ENCODE peak calls at places on chromosomes 1 and 21, in four cellular contexts. One of them, this sample, is unnamed.
A peak's percentile ranks its signal among the peaks of the same experiment; 100 is the strongest.

GRCh38 chr1:184152502-184152901 is 101.0 kb downstream of the TSEN15 start:
- DNase-seq in BE2C: no peak
- DNase-seq in cardiac muscle cell: no peak
- DNase-seq in heart left ventricle: peak; percentile 56
- DNase-seq in this sample: no peak

GRCh38 chr21:32994305-32994704 is 31.4 kb upstream of the OLIG2 start:
- DNase-seq in BE2C: no peak
- DNase-seq in cardiac muscle cell: no peak
- DNase-seq in heart left ventricle: no peak
- DNase-seq in this sample: no peak

GRCh38 chr1:99945174-99945573 is 24.6 kb upstream of the SLC35A3 start:
- DNase-seq in BE2C: no peak
- DNase-seq in cardiac muscle cell: no peak
- DNase-seq in heart left ventricle: no peak
- DNase-seq in this sample: no peak

GRCh38 chr1:11144563-11145256 is 44.4 kb upstream of the ANGPTL7 start:
- DNase-seq in BE2C: no peak
- DNase-seq in cardiac muscle cell: no peak
- DNase-seq in heart left ventricle: no peak
- DNase-seq in this sample: no peak

GRCh38 chr1:24250224-24250623 is 63.1 kb upstream of the IFNLR1 start:
- DNase-seq in BE2C: no peak
- DNase-seq in cardiac muscle cell: no peak
- DNase-seq in heart left ventricle: no peak
- DNase-seq in this sample: no peak

GRCh38 chr1:192607836-192608235 is 28.1 kb upstream of the RGS13 start:
- DNase-seq in BE2C: no peak
- DNase-seq in cardiac muscle cell: no peak
- DNase-seq in heart left ventricle: no peak
- DNase-seq in this sample: no peak

GRCh38 chr1:93081716-93082115 is 2.6 kb downstream of the MTF2 start:
- DNase-seq in BE2C: no peak
- DNase-seq in cardiac muscle cell: no peak
- DNase-seq in heart left ventricle: no peak
- DNase-seq in this sample: no peak

GRCh38 chr1:202311880-202312635 is 29.7 kb downstream of the UBE2T start:
- DNase-seq in BE2C: peak; percentile 66
- DNase-seq in cardiac muscle cell: no peak
- DNase-seq in heart left ventricle: no peak
- DNase-seq in this sample: no peak

GRCh38 chr1:2532485-2533160 is 2.6 kb upstream of the HES5 start:
- DNase-seq in BE2C: no peak
- DNase-seq in cardiac muscle cell: no peak
- DNase-seq in heart left ventricle: no peak
- DNase-seq in this sample: no peak

GRCh38 chr1:196910208-196910607 is 22.4 kb downstream of the CFHR4 start:
- DNase-seq in BE2C: no peak
- DNase-seq in cardiac muscle cell: no peak
- DNase-seq in heart left ventricle: no peak
- DNase-seq in this sample: no peak

GRCh38 chr1:84720275-84720780 is 30.1 kb upstream of the SSX2IP start:
- DNase-seq in BE2C: no peak
- DNase-seq in cardiac muscle cell: no peak
- DNase-seq in heart left ventricle: no peak
- DNase-seq in this sample: no peak

GRCh38 chr1:32273389-32274208 is 18.3 kb upstream of the HDAC1 start:
- DNase-seq in BE2C: no peak
- DNase-seq in cardiac muscle cell: no peak
- DNase-seq in heart left ventricle: no peak
- DNase-seq in this sample: no peak

GRCh38 chr1:160795951-160796383 is at the start of gene LY9:
- DNase-seq in BE2C: no peak
- DNase-seq in cardiac muscle cell: no peak
- DNase-seq in heart left ventricle: no peak
- DNase-seq in this sample: no peak

GRCh38 chr1:119275145-119275929 is 93.2 kb upstream of the HAO2 start:
- DNase-seq in BE2C: peak; percentile 49
- DNase-seq in cardiac muscle cell: peak; percentile 76
- DNase-seq in heart left ventricle: peak; percentile 30
- DNase-seq in this sample: no peak

GRCh38 chr1:238232036-238232744 is 341.5 kb upstream of the ZP4 start:
- DNase-seq in BE2C: no peak
- DNase-seq in cardiac muscle cell: no peak
- DNase-seq in heart left ventricle: no peak
- DNase-seq in this sample: no peak

GRCh38 chr1:91601554-91602322 is 101.1 kb downstream of the CDC7 start:
- DNase-seq in BE2C: no peak
- DNase-seq in cardiac muscle cell: peak; percentile 90
- DNase-seq in heart left ventricle: peak; percentile 77
- DNase-seq in this sample: no peak

GRCh38 chr1:167554028-167554779 is 642 bp upstream of the CREG1 start:
- DNase-seq in BE2C: no peak
- DNase-seq in cardiac muscle cell: no peak
- DNase-seq in heart left ventricle: no peak
- DNase-seq in this sample: no peak

GRCh38 chr1:46285730-46286477 is 17.5 kb downstream of the LRRC41 start:
- DNase-seq in BE2C: peak; percentile 16
- DNase-seq in cardiac muscle cell: peak; percentile 20
- DNase-seq in heart left ventricle: no peak
- DNase-seq in this sample: no peak

GRCh38 chr1:222798111-222798510 is 16.7 kb upstream of the DISP1 start:
- DNase-seq in BE2C: no peak
- DNase-seq in cardiac muscle cell: no peak
- DNase-seq in heart left ventricle: no peak
- DNase-seq in this sample: peak; percentile 89

GRCh38 chr1:53715478-53715877 is 23.5 kb downstream of the GLIS1 start:
- DNase-seq in BE2C: peak; percentile 57
- DNase-seq in cardiac muscle cell: peak; percentile 71
- DNase-seq in heart left ventricle: no peak
- DNase-seq in this sample: no peak

GRCh38 chr21:42220138-42220701 is 1.3 kb downstream of the ABCG1 start:
- DNase-seq in BE2C: peak; percentile 73
- DNase-seq in cardiac muscle cell: peak; percentile 75
- DNase-seq in heart left ventricle: peak; percentile 73
- DNase-seq in this sample: no peak
- H3K4me3 ChIP-seq in BE2C: peak overlapping the region; percentile 59
- H3K4me3 ChIP-seq in cardiac muscle cell: peak overlapping the region; percentile 78
- H3K4me3 ChIP-seq in heart left ventricle: peak overlapping the region; percentile 95
- H3K4me3 ChIP-seq in this sample: peak overlapping the region; percentile 4

GRCh38 chr1:234372011-234372757 is 1.1 kb upstream of the COA6 start:
- DNase-seq in BE2C: no peak
- DNase-seq in cardiac muscle cell: no peak
- DNase-seq in heart left ventricle: no peak
- DNase-seq in this sample: no peak

GRCh38 chr1:234369784-234370183 is 3.5 kb upstream of the COA6 start:
- DNase-seq in BE2C: no peak
- DNase-seq in cardiac muscle cell: no peak
- DNase-seq in heart left ventricle: no peak
- DNase-seq in this sample: no peak

GRCh38 chr1:234369033-234369430 is 4.2 kb upstream of the COA6 start:
- DNase-seq in BE2C: no peak
- DNase-seq in cardiac muscle cell: no peak
- DNase-seq in heart left ventricle: no peak
- DNase-seq in this sample: no peak

GRCh38 chr1:234371414-234371813 is 1.8 kb upstream of the COA6 start:
- DNase-seq in BE2C: no peak
- DNase-seq in cardiac muscle cell: no peak
- DNase-seq in heart left ventricle: no peak
- DNase-seq in this sample: no peak

DNA sequence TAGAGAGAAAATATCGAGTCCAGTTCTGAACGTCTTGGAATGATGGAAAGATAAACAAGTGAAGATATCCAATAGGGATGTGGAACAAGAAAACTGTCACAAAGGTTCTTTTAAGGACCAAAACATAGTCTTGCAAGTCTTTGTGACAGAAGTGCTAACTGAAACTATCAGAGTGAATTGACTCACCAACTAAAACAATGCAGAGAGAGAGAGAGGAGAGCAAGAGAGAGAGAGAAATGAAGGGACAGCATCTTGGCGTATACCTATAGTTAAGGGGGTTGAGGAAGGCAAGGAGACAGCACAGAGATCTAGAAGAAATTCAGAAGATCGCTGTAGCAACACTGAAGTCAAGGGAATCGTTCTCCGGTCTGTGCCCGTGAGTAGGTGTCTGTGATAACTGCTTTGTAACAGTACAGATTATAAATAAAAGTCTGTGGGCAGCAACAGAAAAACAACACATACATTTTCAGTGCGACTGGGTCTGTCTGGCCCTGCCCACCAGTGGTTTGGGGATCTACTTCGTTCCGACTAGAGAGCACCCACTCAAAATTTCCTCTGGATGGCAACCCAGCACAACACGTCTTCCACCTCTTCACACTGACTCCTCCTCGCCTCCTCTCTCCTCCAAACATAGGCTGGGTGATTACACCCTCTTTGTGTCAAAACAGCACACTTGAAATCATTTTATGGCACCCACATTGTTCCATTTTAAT is 4.8 kb upstream of the COA6 start:
- DNase-seq in BE2C: no peak
- DNase-seq in cardiac muscle cell: no peak
- DNase-seq in heart left ventricle: no peak
- DNase-seq in this sample: no peak
- TF ChIP-seq CTCF in BE2C: no peak
- TF ChIP-seq CTCF in cardiac muscle cell: no peak
- TF ChIP-seq CTCF in heart left ventricle: no peak
- TF ChIP-seq CTCF in this sample: no peak

GRCh38 chr1:244242446-244242845 is 191.4 kb downstream of the ZBTB18 start:
- DNase-seq in BE2C: no peak
- DNase-seq in cardiac muscle cell: no peak
- DNase-seq in heart left ventricle: no peak
- DNase-seq in this sample: no peak
- H3K4me3 ChIP-seq in BE2C: no peak overlapping the region
- H3K4me3 ChIP-seq in cardiac muscle cell: no peak overlapping the region
- H3K4me3 ChIP-seq in heart left ventricle: no peak overlapping the region
- H3K4me3 ChIP-seq in this sample: no peak overlapping the region

GRCh38 chr1:157509546-157510232 is 42.6 kb downstream of the FCRL5 start:
- DNase-seq in BE2C: no peak
- DNase-seq in cardiac muscle cell: no peak
- DNase-seq in heart left ventricle: no peak
- DNase-seq in this sample: no peak

GRCh38 chr1:157504646-157505045 is 47.7 kb downstream of the FCRL5 start:
- DNase-seq in BE2C: no peak
- DNase-seq in cardiac muscle cell: no peak
- DNase-seq in heart left ventricle: no peak
- DNase-seq in this sample: no peak

GRCh38 chr1:157505481-157506272 is 46.6 kb downstream of the FCRL5 start:
- DNase-seq in BE2C: peak; percentile 56
- DNase-seq in cardiac muscle cell: peak; percentile 75
- DNase-seq in heart left ventricle: no peak
- DNase-seq in this sample: peak; percentile 12
- TF ChIP-seq CTCF in BE2C: peak; percentile 92
- TF ChIP-seq CTCF in cardiac muscle cell: peak; percentile 84
- TF ChIP-seq CTCF in heart left ventricle: peak; percentile 69
- TF ChIP-seq CTCF in this sample: peak; percentile 85

This sample was measured in epithelial cell of proximal tubule.